ENCODE peak calls at places on chromosomes 13 and 19, in five cellular contexts. P is neural progenitor cell, S is IMR-90, D is endothelial cell of umbilical vein, J is fibroblast of lung. B is an unnamed sample.

GRCh38 chr19:3730457-3730958 is 22.3 kb downstream of the TJP3 start:
- DNase-seq in J (no peak), P (no peak), S (no peak), D (no peak), B (no peak)

GRCh38 chr13:105552078-105552477 is 983.4 kb downstream of the EFNB2 start:
- DNase-seq in J (peak), P (no peak), D (no peak), S (no peak), B (no peak)

GRCh38 chr19:43474986-43475705 is 9.7 kb upstream of the LYPD3 start:
- DNase-seq in P (peak), S (peak), J (peak), D (peak), B (peak)

GRCh38 chr13:42354246-42355117 is 82.5 kb downstream of the AKAP11 start:
- DNase-seq in D (peak), S (peak), J (peak), P (peak), B (no peak)

GRCh38 chr13:106630162-106630561 is 62.2 kb upstream of the ARGLU1 start:
- DNase-seq in J (no peak), D (no peak), S (no peak), P (no peak), B (no peak)

GRCh38 chr19:8609210-8610040 is 1.1 kb downstream of the ADAMTS10 start:
- DNase-seq in P (peak), S (peak), J (peak), D (peak), B (no peak)

GRCh38 chr13:50379584-50379983 is 364.3 kb downstream of the KCNRG start:
- DNase-seq in J (peak), S (no peak), P (no peak), D (peak), B (no peak)

GRCh38 chr19:33225458-33225925 is at the start of gene SLC7A10:
- DNase-seq in D (no peak), P (peak), J (no peak), S (no peak), B (no peak)

GRCh38 chr19:17868669-17869068 is 3.1 kb upstream of the SLC5A5 start:
- DNase-seq in P (no peak), S (no peak), D (no peak), J (no peak), B (no peak)

GRCh38 chr13:113527272-113527958 is 36.9 kb upstream of the DCUN1D2 start:
- DNase-seq in S (no peak), D (no peak), J (no peak), P (no peak), B (no peak)

GRCh38 chr13:99959538-99960230 is 11.9 kb downstream of the ZIC5 start:
- DNase-seq in J (no peak), S (no peak), P (peak), D (no peak), B (peak)

GRCh38 chr13:23778879-23779278 is 110.3 kb downstream of the MIPEP start:
- DNase-seq in P (no peak), S (peak), J (peak), D (no peak), B (no peak)

GRCh38 chr19:54478677-54479266 is 5.7 kb upstream of the CDC42EP5 start:
- DNase-seq in J (peak), D (peak), S (peak), P (peak), B (peak)

GRCh38 chr13:105608132-105608531 is 927.3 kb downstream of the EFNB2 start:
- DNase-seq in D (no peak), S (no peak), J (no peak), P (no peak), B (no peak)

GRCh38 chr13:112679932-112680677 is 9.7 kb upstream of the ATP11A start:
- DNase-seq in S (no peak), J (no peak), D (no peak), P (no peak), B (no peak)

GRCh38 chr13:48749144-48749543 is 95.4 kb downstream of the CYSLTR2 start:
- DNase-seq in P (no peak), D (no peak), J (peak), S (peak), B (no peak)

GRCh38 chr19:45863840-45864628 is at the start of gene FOXA3:
- DNase-seq in S (peak), J (peak), P (peak), D (peak), B (peak)

GRCh38 chr13:33231339-33231738 is 54.2 kb downstream of the STARD13 start:
- DNase-seq in J (no peak), D (no peak), S (no peak), P (no peak), B (no peak)
- H2AFZ ChIP-seq in J (no peak), D (no peak), S (peak), P (no peak), B (no peak)

DNA sequence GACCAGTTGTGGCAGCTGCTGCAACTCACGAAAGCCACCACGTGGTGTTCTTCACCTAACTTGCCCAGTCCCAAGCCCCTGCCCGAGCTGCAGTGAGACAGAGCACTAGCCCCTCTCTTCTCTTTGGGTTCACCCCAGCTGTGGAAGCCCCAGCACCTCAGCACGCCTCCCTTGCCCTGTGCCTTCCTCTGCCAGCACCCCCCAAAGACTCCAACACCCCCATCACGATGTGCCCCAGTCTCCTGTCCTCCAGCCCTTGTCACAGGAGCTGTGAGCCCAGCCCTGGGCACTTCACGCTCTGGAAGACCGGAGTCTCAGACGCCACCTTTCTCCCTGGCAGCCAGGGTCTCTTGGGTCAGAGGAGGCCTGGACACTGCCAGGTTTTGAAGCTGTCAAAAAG is 2.2 kb upstream of the ZNF135 start:
- DNase-seq in J (no peak), P (no peak), S (no peak), D (no peak), B (no peak)
- H3K27ac ChIP-seq in J (no peak), P (no peak), S (no peak), D (no peak), B (no peak)

GRCh38 chr19:42268704-42269517 is at the start of gene CIC:
- DNase-seq in D (peak), J (peak), S (peak), P (peak), B (peak)
- H2AFZ ChIP-seq in D (peak), J (peak), S (peak), P (peak), B (peak)

DNA sequence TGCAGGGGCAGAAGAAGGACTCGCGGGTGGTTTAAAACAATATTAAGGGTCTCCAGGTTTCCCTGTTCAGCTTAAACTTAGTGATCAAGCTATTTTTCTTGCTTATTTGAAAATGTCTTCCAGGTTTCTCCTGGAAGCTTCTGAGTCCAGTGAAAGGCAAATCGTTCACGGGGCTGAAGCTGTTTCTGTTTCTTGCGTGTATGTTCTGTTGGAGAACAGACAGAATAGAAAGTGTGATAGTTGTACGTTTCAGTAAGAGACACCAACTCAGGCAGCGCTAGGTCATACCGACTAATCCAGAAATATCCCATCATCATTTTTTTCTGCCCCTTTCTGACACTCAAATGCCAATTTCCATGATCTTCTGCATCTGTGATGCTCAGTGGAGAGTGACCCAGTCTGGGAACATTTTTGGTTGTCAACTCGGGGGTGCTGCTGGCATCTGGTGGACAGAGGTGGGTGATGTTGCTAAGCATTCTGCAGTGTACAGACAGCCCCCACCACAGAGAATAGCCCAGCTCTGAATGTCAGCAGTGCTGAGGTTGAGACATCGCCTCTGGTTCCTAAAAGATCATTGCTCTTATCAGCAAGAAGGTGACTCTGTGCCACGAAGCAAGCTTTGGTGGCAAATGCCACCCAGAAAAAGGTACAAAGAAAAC is 4.3 kb downstream of the KLF2 start:
- DNase-seq in S (peak), J (no peak), D (peak), P (no peak), B (no peak)
- H3K27ac ChIP-seq in S (peak), J (peak), D (peak), P (no peak), B (peak)

GRCh38 chr13:90107658-90108057 is 1239.8 kb upstream of the MIR17HG start:
- DNase-seq in D (no peak), P (no peak), S (no peak), J (no peak), B (no peak)

GRCh38 chr13:90103099-90103784 is 1244.2 kb upstream of the MIR17HG start:
- DNase-seq in P (no peak), J (no peak), S (no peak), D (no peak), B (no peak)

GRCh38 chr13:90104764-90105163 is 1242.7 kb upstream of the MIR17HG start:
- DNase-seq in D (no peak), S (no peak), J (no peak), P (no peak), B (no peak)

GRCh38 chr13:90105276-90105675 is 1242.2 kb upstream of the MIR17HG start:
- DNase-seq in D (no peak), S (no peak), J (peak), P (no peak), B (no peak)

GRCh38 chr13:90105881-90106496 is 1241.5 kb upstream of the MIR17HG start:
- DNase-seq in P (no peak), J (peak), S (no peak), D (no peak), B (no peak)
- H2AFZ ChIP-seq in P (no peak), J (no peak), S (no peak), D (no peak), B (no peak)

GRCh38 chr19:52527134-52527953 is at the start of gene ZNF808:
- DNase-seq in D (peak), P (peak), S (peak), J (peak), B (peak)
- H3K27ac ChIP-seq in D (peak), P (peak), S (peak), J (peak), B (peak)

GRCh38 chr19:51274037-51274370 is 23.1 kb downstream of the SIGLECL1 start:
- DNase-seq in P (no peak), D (no peak), J (no peak), S (no peak), B (no peak)
- H2AFZ ChIP-seq in P (no peak), D (no peak), J (no peak), S (no peak), B (no peak)

GRCh38 chr13:76473552-76474134 is 412.6 kb downstream of the KCTD12 start:
- DNase-seq in S (peak), J (peak), D (peak), P (peak), B (peak)

GRCh38 chr13:76472916-76473315 is 413.3 kb downstream of the KCTD12 start:
- DNase-seq in J (no peak), D (peak), S (no peak), P (peak), B (no peak)

GRCh38 chr13:76471486-76471885 is 414.7 kb downstream of the KCTD12 start:
- DNase-seq in J (no peak), D (no peak), S (no peak), P (no peak), B (no peak)

GRCh38 chr13:76474356-76474755 is 411.8 kb downstream of the KCTD12 start:
- DNase-seq in S (no peak), D (peak), J (no peak), P (no peak), B (no peak)

DNA sequence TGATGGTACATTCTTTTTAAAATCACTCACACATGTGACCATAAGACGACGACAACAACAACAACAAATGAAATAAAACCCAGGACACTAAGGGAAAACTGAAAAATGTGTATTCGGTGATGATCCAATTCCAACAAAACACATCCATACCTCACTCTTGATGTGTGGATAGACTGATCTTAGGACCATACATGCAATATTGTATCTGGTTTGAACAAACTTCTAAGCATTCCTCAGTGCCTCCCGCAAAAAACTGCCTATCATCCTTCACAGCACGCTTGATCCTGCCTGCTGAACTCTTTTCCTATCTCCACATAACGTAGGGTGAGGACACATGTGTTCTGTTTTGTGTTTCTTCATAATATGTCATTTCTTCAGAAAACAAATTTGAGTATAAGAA is 415.2 kb downstream of the KCTD12 start:
- DNase-seq in P (no peak), J (no peak), S (no peak), D (no peak), B (no peak)
- H3K27ac ChIP-seq in P (no peak), J (no peak), S (no peak), D (no peak), B (no peak)